ENCODE peak calls at places on chromosomes 11 and 22, in ten cellular contexts. L is neural progenitor cell, H is GM12865, D is mucosa of descending colon, I is body of pancreas, Q is GM23248, E is prostate gland, G is heart left ventricle, F is tibial nerve, X is WERI-Rb-1. W is an unnamed sample.
A peak's percentile ranks its signal among the peaks of the same experiment; 100 is the strongest.

GRCh38 chr11:92415246-92415645 is 190.6 kb downstream of the FAT3 start:
- DNase-seq in L (no peak), H (no peak), D (no peak), I (no peak), Q (peak; percentile 45), E (no peak), G (no peak), F (no peak), X (no peak), W (no peak)

GRCh38 chr11:69344570-69345145 is 50.7 kb downstream of the MYEOV start:
- DNase-seq in L (no peak), H (no peak), D (no peak), I (no peak), Q (no peak), E (no peak), G (no peak), F (no peak), X (no peak), W (no peak)

GRCh38 chr22:32023251-32023827 is 19.7 kb upstream of the SLC5A1 start:
- DNase-seq in L (no peak), H (no peak), D (no peak), I (no peak), Q (no peak), E (no peak), G (no peak), F (no peak), X (no peak), W (no peak)

GRCh38 chr11:58059011-58059358 is 28.2 kb downstream of the OR6Q1 start:
- DNase-seq in L (peak; percentile 56), H (no peak), D (no peak), I (peak; percentile 30), Q (peak; percentile 89), E (no peak), G (no peak), F (no peak), X (no peak), W (peak; percentile 91)

GRCh38 chr11:96149743-96150555 is 193.0 kb downstream of the MAML2 start:
- DNase-seq in L (no peak), H (no peak), D (no peak), I (no peak), Q (peak; percentile 93), E (no peak), G (no peak), F (no peak), X (no peak), W (peak; percentile 82)

GRCh38 chr11:62544521-62545436 is 1.8 kb downstream of the AHNAK start:
- DNase-seq in L (peak; percentile 39), H (peak; percentile 55), D (peak; percentile 76), I (no peak), Q (peak; percentile 62), E (no peak), G (peak; percentile 72), F (no peak), X (no peak), W (no peak)

GRCh38 chr11:123430736-123431356 is 777 bp downstream of the GRAMD1B start:
- DNase-seq in L (peak; percentile 70), H (peak; percentile 81), D (peak; percentile 83), I (peak; percentile 61), Q (peak; percentile 77), E (peak; percentile 19), G (peak; percentile 77), F (peak; percentile 41), X (no peak), W (peak; percentile 68)

GRCh38 chr22:39183991-39184585 is 31.6 kb upstream of the CBX7 start:
- DNase-seq in L (no peak), H (no peak), D (no peak), I (peak; percentile 84), Q (peak; percentile 89), E (no peak), G (peak; percentile 46), F (no peak), X (no peak), W (peak; percentile 87)

GRCh38 chr11:101706541-101706940 is 122.7 kb upstream of the TRPC6 start:
- DNase-seq in L (no peak), H (no peak), D (no peak), I (no peak), Q (peak; percentile 49), E (no peak), G (no peak), F (no peak), X (no peak), W (peak; percentile 16)

GRCh38 chr22:23216331-23217170 is 36.2 kb downstream of the BCR start:
- DNase-seq in L (no peak), H (peak; percentile 62), D (no peak), I (no peak), Q (no peak), E (no peak), G (no peak), F (no peak), X (peak; percentile 29), W (no peak)
- H3K4me3 ChIP-seq in L (no peak overlapping the region), H (no peak overlapping the region), D (no peak overlapping the region), I (no peak overlapping the region), Q (no peak overlapping the region), E (no peak overlapping the region), G (no peak overlapping the region), F (no peak overlapping the region), X (no peak overlapping the region), W (no peak overlapping the region)

GRCh38 chr11:120599816-120600420 is 88.4 kb downstream of the GRIK4 start:
- DNase-seq in L (no peak), H (no peak), D (no peak), I (no peak), Q (no peak), E (no peak), G (no peak), F (no peak), X (no peak), W (no peak)

GRCh38 chr11:120601566-120601965 is 90.0 kb downstream of the GRIK4 start:
- DNase-seq in L (no peak), H (no peak), D (no peak), I (no peak), Q (peak; percentile 48), E (no peak), G (no peak), F (no peak), X (no peak), W (peak; percentile 5)

GRCh38 chr11:120598517-120599209 is 87.1 kb downstream of the GRIK4 start:
- DNase-seq in L (no peak), H (no peak), D (no peak), I (no peak), Q (no peak), E (no peak), G (no peak), F (no peak), X (no peak), W (no peak)

GRCh38 chr11:120594746-120595145 is 83.2 kb downstream of the GRIK4 start:
- DNase-seq in L (no peak), H (no peak), D (no peak), I (no peak), Q (no peak), E (no peak), G (no peak), F (no peak), X (no peak), W (no peak)

GRCh38 chr11:120597250-120597649 is 85.7 kb downstream of the GRIK4 start:
- DNase-seq in L (no peak), H (peak; percentile 21), D (no peak), I (no peak), Q (no peak), E (no peak), G (no peak), F (no peak), X (no peak), W (no peak)
- H3K4me3 ChIP-seq in L (no peak overlapping the region), H (no peak overlapping the region), D (no peak overlapping the region), I (no peak overlapping the region), Q (no peak overlapping the region), E (no peak overlapping the region), G (peak overlapping the region; percentile 44), F (no peak overlapping the region), X (no peak overlapping the region), W (no peak overlapping the region)

DNA sequence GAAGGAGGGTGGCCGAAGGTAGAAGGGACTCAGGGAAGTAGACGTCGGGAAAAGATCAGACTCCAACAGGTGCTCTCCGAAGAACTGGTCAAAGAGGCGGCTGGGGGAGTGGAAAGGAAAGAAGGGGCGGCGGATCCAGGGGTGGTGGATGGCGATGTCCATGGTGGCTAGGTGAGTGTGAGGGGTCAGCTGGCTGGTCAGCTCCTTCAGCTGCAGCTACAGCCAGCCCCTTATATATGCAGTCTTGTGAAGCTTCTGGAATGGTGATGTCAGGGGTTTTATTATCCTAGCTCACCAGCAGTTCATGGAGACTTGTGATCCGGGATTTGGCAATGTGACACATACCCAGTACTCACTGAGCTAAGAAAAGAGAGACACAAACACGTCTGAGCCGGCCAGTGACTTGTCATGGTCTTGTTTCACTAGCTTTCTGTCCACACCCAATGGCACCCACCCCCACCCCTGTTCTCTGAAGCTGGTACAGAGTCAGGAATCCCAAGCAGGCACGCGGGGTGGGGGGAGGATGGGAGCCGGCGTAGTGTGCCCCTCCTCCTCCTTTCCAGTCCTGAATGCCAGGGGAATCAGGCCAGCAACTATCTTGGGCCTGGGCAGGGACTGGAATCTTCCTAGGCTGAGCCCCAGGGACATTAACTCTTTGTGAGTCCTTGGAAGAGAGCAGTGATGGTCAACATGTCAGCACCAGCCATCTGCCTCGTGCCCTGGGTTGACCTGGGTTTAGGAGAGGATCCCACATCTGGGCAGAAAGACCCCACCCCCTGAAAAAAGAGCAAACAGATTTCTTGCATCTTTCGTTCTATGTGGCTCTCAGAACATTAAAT is at the start of gene CRYAB:
- DNase-seq in L (peak; percentile 34), H (no peak), D (peak; percentile 58), I (peak; percentile 75), Q (peak; percentile 98), E (peak; percentile 96), G (peak; percentile 95), F (peak; percentile 86), X (no peak), W (peak; percentile 83)
- H3K4me3 ChIP-seq in L (no peak within 1 kb of the TSS), H (no peak within 1 kb of the TSS), D (no peak within 1 kb of the TSS), I (no peak within 1 kb of the TSS), Q (peak within 1 kb of the TSS; percentile 65), E (peak within 1 kb of the TSS; percentile 33), G (peak within 1 kb of the TSS; percentile 80), F (peak within 1 kb of the TSS; percentile 65), X (no peak within 1 kb of the TSS), W (peak within 1 kb of the TSS; percentile 21)

GRCh38 chr11:11065396-11065795 is 207.5 kb upstream of the ZBED5 start:
- DNase-seq in L (no peak), H (no peak), D (no peak), I (no peak), Q (no peak), E (no peak), G (no peak), F (no peak), X (no peak), W (no peak)
- H3K4me3 ChIP-seq in L (no peak overlapping the region), H (no peak overlapping the region), D (no peak overlapping the region), I (no peak overlapping the region), Q (no peak overlapping the region), E (no peak overlapping the region), G (no peak overlapping the region), F (no peak overlapping the region), X (no peak overlapping the region), W (no peak overlapping the region)

GRCh38 chr11:26332572-26332915 is 614 bp downstream of the ANO3 start:
- DNase-seq in L (no peak), H (no peak), D (no peak), I (no peak), Q (peak; percentile 17), E (no peak), G (no peak), F (no peak), X (no peak), W (peak; percentile 74)
- H3K4me3 ChIP-seq in L (peak overlapping the region; percentile 43), H (no peak overlapping the region), D (no peak overlapping the region), I (no peak overlapping the region), Q (no peak overlapping the region), E (no peak overlapping the region), G (no peak overlapping the region), F (peak overlapping the region; percentile 12), X (no peak overlapping the region), W (peak overlapping the region; percentile 37)